ENCODE peak calls at places on chromosomes 13 and 19, in eight cellular contexts. H is testis, E is HCT116, Y is transverse colon, U is breast epithelium, Q is stomach, I is body of pancreas, V is IMR-90. W is an unnamed sample.

GRCh38 chr13:48504606-48505369 is 28.1 kb downstream of the RCBTB2 start:
- DNase-seq in E (no peak), Y (no peak), I (no peak), H (peak), V (no peak), U (no peak), Q (no peak), W (no peak)

GRCh38 chr13:39877134-39877533 is 221.7 kb downstream of the COG6 start:
- DNase-seq in U (no peak), Q (no peak), V (no peak), Y (no peak), H (no peak), I (no peak), E (no peak), W (no peak)

GRCh38 chr19:39695759-39696158 is 8.5 kb upstream of the LGALS14 start:
- DNase-seq in Q (no peak), V (no peak), Y (no peak), E (no peak), U (no peak), H (no peak), I (no peak), W (no peak)

GRCh38 chr13:37446503-37446902 is 152.1 kb downstream of the POSTN start:
- DNase-seq in U (no peak), Q (no peak), V (peak), H (no peak), Y (no peak), E (no peak), I (peak), W (no peak)

GRCh38 chr13:113881614-113882265 is 17.9 kb upstream of the GAS6 start:
- DNase-seq in I (peak), Y (no peak), H (no peak), E (no peak), Q (peak), V (no peak), U (peak), W (peak)

GRCh38 chr19:6076675-6077463 is 33.4 kb downstream of the RFX2 start:
- DNase-seq in Q (no peak), U (no peak), I (no peak), V (peak), Y (no peak), H (no peak), E (no peak), W (no peak)

GRCh38 chr19:45981350-45981749 is 7.7 kb upstream of the NOVA2 start:
- DNase-seq in E (no peak), H (no peak), V (no peak), I (no peak), U (no peak), Q (no peak), Y (no peak), W (no peak)

GRCh38 chr13:114225610-114226009 is 9.1 kb upstream of the CDC16 start:
- DNase-seq in V (no peak), U (no peak), H (no peak), Y (no peak), Q (no peak), I (no peak), E (no peak), W (no peak)

GRCh38 chr19:3443840-3444694 is 36.3 kb downstream of the SMIM24 start:
- DNase-seq in Q (no peak), H (peak), V (peak), I (no peak), Y (no peak), E (no peak), U (no peak), W (no peak)

GRCh38 chr13:65808061-65808460 is 1422.1 kb downstream of the PCDH9 start:
- DNase-seq in V (peak), Q (no peak), E (no peak), Y (no peak), I (no peak), H (no peak), U (no peak), W (no peak)

GRCh38 chr19:13087295-13087694 is 15.4 kb downstream of the LYL1 start:
- DNase-seq in Q (no peak), E (no peak), I (no peak), Y (no peak), U (no peak), V (no peak), H (no peak), W (no peak)

GRCh38 chr13:61410669-61411297 is 4.9 kb downstream of the PCDH20 start:
- DNase-seq in Q (no peak), Y (no peak), E (peak), H (no peak), V (peak), U (no peak), I (no peak), W (no peak)

GRCh38 chr13:38463047-38463446 is 113.4 kb downstream of the UFM1 start:
- DNase-seq in Q (no peak), E (no peak), U (no peak), I (peak), V (no peak), Y (no peak), H (no peak), W (no peak)

GRCh38 chr19:6668696-6669095 is 1.3 kb downstream of the TNFSF14 start:
- DNase-seq in H (no peak), Y (no peak), I (no peak), Q (no peak), E (no peak), U (no peak), V (no peak), W (no peak)

GRCh38 chr13:31441804-31442487 is 242.2 kb downstream of the B3GLCT start:
- DNase-seq in I (peak), Q (no peak), U (no peak), V (no peak), Y (no peak), H (no peak), E (no peak), W (peak)

GRCh38 chr19:51016798-51017683 is 2.5 kb downstream of the KLK10 start:
- DNase-seq in U (peak), E (peak), Q (peak), Y (peak), I (peak), V (peak), H (peak), W (peak)

GRCh38 chr19:2610637-2611482 is 91.6 kb downstream of the GNG7 start:
- DNase-seq in Q (peak), V (peak), H (peak), I (peak), Y (peak), E (peak), U (peak), W (peak)

GRCh38 chr19:51799998-51800848 is 5.3 kb downstream of the FPR3 start:
- DNase-seq in H (peak), I (peak), E (no peak), U (no peak), Q (no peak), Y (no peak), V (peak), W (peak)

GRCh38 chr13:80504453-80504852 is 163.5 kb upstream of the SPRY2 start:
- DNase-seq in V (no peak), Q (no peak), E (no peak), U (no peak), Y (no peak), H (no peak), I (no peak), W (no peak)

GRCh38 chr19:43351998-43352746 is 1.3 kb upstream of the CD177 start:
- DNase-seq in E (no peak), I (no peak), Y (no peak), V (no peak), H (no peak), Q (no peak), U (no peak), W (no peak)

GRCh38 chr13:113777311-113778260 is 18.6 kb downstream of the TMEM255B start:
- DNase-seq in V (peak), Y (no peak), I (no peak), Q (no peak), E (no peak), H (no peak), U (no peak), W (peak)

GRCh38 chr13:99339230-99339721 is 32.1 kb upstream of the GPR183 start:
- DNase-seq in Q (no peak), H (no peak), V (no peak), E (no peak), I (no peak), U (no peak), Y (no peak), W (no peak)

GRCh38 chr19:3098515-3099346 is 4.6 kb downstream of the GNA11 start:
- DNase-seq in Y (peak), V (peak), U (no peak), E (no peak), H (peak), I (peak), Q (peak), W (peak)

GRCh38 chr13:98273824-98274786 is 97.0 kb upstream of the RNF113B start:
- DNase-seq in Q (no peak), Y (no peak), I (no peak), E (no peak), H (no peak), V (peak), U (no peak), W (peak)

GRCh38 chr13:98508280-98509074 is 68.4 kb downstream of the STK24 start:
- DNase-seq in Y (no peak), V (peak), I (no peak), E (peak), Q (no peak), U (no peak), H (no peak), W (peak)

GRCh38 chr13:113122571-113123225 is at the start of gene F10:
- DNase-seq in E (peak), Q (peak), V (peak), Y (peak), H (peak), U (no peak), I (peak), W (no peak)

GRCh38 chr19:31419871-31420430 is 70.7 kb upstream of the TSHZ3 start:
- DNase-seq in V (no peak), Y (no peak), U (no peak), E (no peak), H (no peak), Q (no peak), I (no peak), W (no peak)

GRCh38 chr19:33134571-33135041 is 2.7 kb downstream of the WDR88 start:
- DNase-seq in Q (no peak), E (no peak), U (no peak), V (no peak), H (no peak), I (no peak), Y (no peak), W (no peak)

GRCh38 chr13:62360609-62361008 is 945.0 kb upstream of the PCDH20 start:
- DNase-seq in H (no peak), Y (no peak), Q (no peak), I (no peak), E (no peak), U (no peak), V (no peak), W (no peak)

GRCh38 chr13:39915418-39915817 is 260.0 kb downstream of the COG6 start:
- DNase-seq in I (no peak), E (no peak), H (no peak), V (no peak), Y (no peak), Q (no peak), U (no peak), W (no peak)

GRCh38 chr13:20714563-20715339 is 11.3 kb downstream of the IL17D start:
- DNase-seq in E (no peak), Y (no peak), V (peak), I (peak), Q (no peak), U (no peak), H (peak), W (peak)

GRCh38 chr19:35458821-35459391 is 10.8 kb downstream of the FFAR2 start:
- DNase-seq in H (no peak), U (no peak), I (peak), Q (peak), V (no peak), E (no peak), Y (no peak), W (no peak)

GRCh38 chr13:78589206-78589605 is 14.1 kb downstream of the POU4F1 start:
- DNase-seq in E (no peak), V (peak), Q (no peak), U (no peak), Y (no peak), H (peak), I (no peak), W (peak)

GRCh38 chr13:35818577-35819165 is 312.5 kb downstream of the DCLK1 start:
- DNase-seq in E (peak), Y (no peak), V (peak), Q (no peak), H (no peak), I (no peak), U (no peak), W (no peak)

GRCh38 chr13:106661236-106661635 is 93.3 kb upstream of the ARGLU1 start:
- DNase-seq in H (no peak), E (no peak), Y (no peak), Q (no peak), I (no peak), U (no peak), V (no peak), W (no peak)

GRCh38 chr19:35184267-35184666 is 29.7 kb downstream of the FXYD5 start:
- DNase-seq in H (no peak), Q (no peak), E (no peak), U (no peak), Y (no peak), I (no peak), V (no peak), W (no peak)

GRCh38 chr19:2969104-2969504 is 8.3 kb upstream of the TLE6 start:
- DNase-seq in U (no peak), I (peak), V (no peak), H (peak), Y (peak), E (no peak), Q (peak), W (peak)

GRCh38 chr13:52179925-52180324 is 20.5 kb upstream of the NEK3 start:
- DNase-seq in H (no peak), U (no peak), E (no peak), Y (no peak), Q (no peak), V (no peak), I (no peak), W (no peak)

GRCh38 chr13:48220592-48221300 is 12.3 kb upstream of the ITM2B start:
- DNase-seq in U (no peak), I (no peak), V (no peak), Y (no peak), H (no peak), E (no peak), Q (no peak), W (no peak)

GRCh38 chr13:27661017-27661416 is 39.3 kb downstream of the POLR1D start:
- DNase-seq in E (no peak), U (no peak), Q (no peak), V (no peak), I (no peak), H (no peak), Y (no peak), W (no peak)
- TF ChIP-seq POLR2A in E (no peak), U (no peak), Q (no peak), V (no peak), I (no peak), H (no peak), Y (no peak), W (no peak)

GRCh38 chr19:55115446-55116065 is 1.9 kb downstream of the PPP1R12C start:
- DNase-seq in Q (no peak), V (peak), Y (no peak), U (no peak), I (no peak), H (no peak), E (no peak), W (no peak)
- H3K27ac ChIP-seq in Q (no peak), V (peak), Y (peak), U (peak), I (peak), H (peak), E (peak), W (peak)

GRCh38 chr19:18281082-18282020 is at the start of gene JUND:
- DNase-seq in V (peak), Y (peak), E (peak), U (peak), I (peak), H (peak), Q (peak), W (peak)
- TF ChIP-seq POLR2A in V (peak), Y (peak), E (peak), U (peak), I (peak), H (peak), Q (no peak), W (peak)

GRCh38 chr13:110240352-110240751 is 66.6 kb downstream of the COL4A1 start:
- DNase-seq in V (no peak), I (no peak), H (no peak), E (no peak), Q (no peak), U (no peak), Y (no peak), W (no peak)

GRCh38 chr13:110237895-110238294 is 69.1 kb downstream of the COL4A1 start:
- DNase-seq in I (no peak), H (no peak), U (no peak), V (no peak), E (no peak), Y (no peak), Q (no peak), W (no peak)

GRCh38 chr13:110240943-110241342 is 66.0 kb downstream of the COL4A1 start:
- DNase-seq in I (no peak), V (no peak), U (no peak), Y (no peak), Q (no peak), E (no peak), H (no peak), W (no peak)

GRCh38 chr13:110238795-110239194 is 68.2 kb downstream of the COL4A1 start:
- DNase-seq in I (no peak), U (no peak), Q (no peak), Y (no peak), V (no peak), H (peak), E (no peak), W (no peak)

DNA sequence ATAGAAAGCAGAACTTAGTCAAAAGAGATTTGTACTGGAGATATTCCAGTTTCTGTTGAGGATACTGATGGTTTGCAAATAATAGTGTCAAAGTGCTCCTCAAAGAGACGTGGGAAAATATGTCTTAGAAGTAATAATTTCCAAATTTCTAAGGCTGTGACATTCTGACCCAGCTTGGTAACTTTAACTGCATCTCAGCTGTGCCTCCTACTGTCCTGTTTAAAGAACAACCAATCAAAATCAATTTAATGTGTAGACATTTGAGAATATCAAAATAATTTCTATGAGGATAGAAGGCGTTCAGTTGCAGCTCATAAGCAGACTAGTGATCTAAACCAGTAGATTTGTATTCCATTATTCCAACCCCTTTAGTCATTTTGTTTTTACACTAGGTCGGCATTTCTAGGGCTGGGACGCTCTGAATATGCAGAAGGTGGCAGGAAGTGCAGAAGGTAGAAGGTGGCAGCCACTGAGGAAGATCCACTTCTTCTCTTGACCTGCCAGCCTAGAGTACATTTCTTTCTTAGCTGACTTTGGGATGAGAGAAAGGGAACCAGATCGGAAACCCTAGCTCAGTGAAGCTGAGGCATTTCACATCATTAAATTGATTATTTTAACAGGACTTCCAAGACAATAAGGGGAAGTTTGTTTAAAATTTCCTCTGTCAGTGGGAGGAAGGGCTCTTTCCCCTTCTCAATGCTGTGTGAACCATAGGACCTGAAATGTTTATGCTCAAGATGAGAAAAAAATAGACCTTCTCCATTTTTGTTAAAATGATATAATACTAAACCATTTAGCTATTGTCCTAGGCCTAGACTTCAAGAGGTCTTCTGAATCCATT is 67.5 kb downstream of the COL4A1 start:
- DNase-seq in I (no peak), Y (no peak), U (no peak), Q (no peak), E (no peak), H (no peak), V (no peak), W (no peak)
- H3K27ac ChIP-seq in I (no peak), Y (peak), U (no peak), Q (no peak), E (no peak), H (no peak), V (no peak), W (peak)

GRCh38 chr19:49498475-49498874 is 2.2 kb downstream of the RPS11 start:
- DNase-seq in V (no peak), H (no peak), Y (no peak), U (no peak), I (no peak), E (no peak), Q (no peak), W (no peak)
- TF ChIP-seq POLR2A in V (no peak), H (no peak), Y (no peak), U (no peak), I (no peak), E (no peak), Q (no peak), W (no peak)

DNA sequence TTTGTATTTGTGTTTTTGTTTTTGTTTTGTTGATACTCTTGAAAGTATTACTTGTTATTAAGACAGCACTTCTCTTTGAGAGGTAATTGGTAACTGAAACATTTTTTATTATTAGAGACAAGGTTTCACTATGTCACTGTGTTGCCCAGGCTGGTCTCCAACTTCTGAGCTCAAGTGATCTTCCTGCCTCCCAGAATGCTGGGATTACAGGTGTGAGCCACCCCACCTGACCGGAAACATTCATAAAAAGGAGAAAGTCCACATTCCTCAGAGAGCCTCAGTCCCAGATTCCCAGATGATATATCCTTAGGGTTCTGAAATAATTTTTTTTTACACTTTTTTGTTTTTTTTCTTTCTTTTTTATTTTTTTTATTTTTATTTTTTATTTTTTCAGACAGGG is 2.7 kb downstream of the CARM1 start:
- DNase-seq in Y (peak), E (no peak), H (no peak), U (no peak), Q (no peak), V (no peak), I (no peak), W (no peak)
- H3K27ac ChIP-seq in Y (peak), E (peak), H (no peak), U (no peak), Q (no peak), V (no peak), I (no peak), W (no peak)